ENCODE peak calls at places on chromosomes 3 and 15, in eight cellular contexts. One of them, this sample, is unnamed.

GRCh38 chr15:74458473-74458872 is 2.5 kb downstream of the UBL7 start:
- DNase-seq in breast epithelium: no peak
- DNase-seq in left colon: no peak
- DNase-seq in naive thymus-derived CD8-positive, alpha-beta T cell: no peak
- DNase-seq in CD8-positive, alpha-beta T cell: no peak
- DNase-seq in amygdala: no peak
- DNase-seq in activated gamma-delta T cell: no peak
- DNase-seq in left ventricle myocardium superior: no peak
- DNase-seq in this sample: no peak

GRCh38 chr3:179100652-179101051 is 29.0 kb upstream of the ZMAT3 start:
- DNase-seq in left colon: no peak
- DNase-seq in CD8-positive, alpha-beta T cell: no peak
- DNase-seq in naive thymus-derived CD8-positive, alpha-beta T cell: no peak
- DNase-seq in amygdala: no peak
- DNase-seq in breast epithelium: no peak
- DNase-seq in activated gamma-delta T cell: no peak
- DNase-seq in left ventricle myocardium superior: no peak
- DNase-seq in this sample: no peak

GRCh38 chr3:53941945-53942344 is 50.3 kb upstream of the SELENOK start:
- DNase-seq in breast epithelium: no peak
- DNase-seq in amygdala: no peak
- DNase-seq in left colon: no peak
- DNase-seq in naive thymus-derived CD8-positive, alpha-beta T cell: no peak
- DNase-seq in activated gamma-delta T cell: no peak
- DNase-seq in CD8-positive, alpha-beta T cell: no peak
- DNase-seq in left ventricle myocardium superior: no peak
- DNase-seq in this sample: no peak

GRCh38 chr15:64490598-64491259 is 30.4 kb downstream of the ZNF609 start:
- DNase-seq in breast epithelium: no peak
- DNase-seq in amygdala: no peak
- DNase-seq in left colon: no peak
- DNase-seq in left ventricle myocardium superior: no peak
- DNase-seq in activated gamma-delta T cell: no peak
- DNase-seq in CD8-positive, alpha-beta T cell: no peak
- DNase-seq in naive thymus-derived CD8-positive, alpha-beta T cell: no peak
- DNase-seq in this sample: no peak

GRCh38 chr15:56890038-56890437 is 28.4 kb upstream of the TCF12 start:
- DNase-seq in left colon: no peak
- DNase-seq in amygdala: no peak
- DNase-seq in activated gamma-delta T cell: no peak
- DNase-seq in naive thymus-derived CD8-positive, alpha-beta T cell: no peak
- DNase-seq in CD8-positive, alpha-beta T cell: no peak
- DNase-seq in breast epithelium: no peak
- DNase-seq in left ventricle myocardium superior: no peak
- DNase-seq in this sample: no peak

GRCh38 chr15:63136742-63137141 is 15.1 kb downstream of the LACTB start:
- DNase-seq in breast epithelium: no peak
- DNase-seq in left colon: no peak
- DNase-seq in amygdala: no peak
- DNase-seq in left ventricle myocardium superior: no peak
- DNase-seq in CD8-positive, alpha-beta T cell: no peak
- DNase-seq in activated gamma-delta T cell: no peak
- DNase-seq in naive thymus-derived CD8-positive, alpha-beta T cell: no peak
- DNase-seq in this sample: no peak

GRCh38 chr3:196440696-196441095 is 8.5 kb upstream of the UBXN7 start:
- DNase-seq in naive thymus-derived CD8-positive, alpha-beta T cell: no peak
- DNase-seq in activated gamma-delta T cell: no peak
- DNase-seq in amygdala: no peak
- DNase-seq in left colon: no peak
- DNase-seq in CD8-positive, alpha-beta T cell: no peak
- DNase-seq in left ventricle myocardium superior: no peak
- DNase-seq in breast epithelium: no peak
- DNase-seq in this sample: no peak

GRCh38 chr15:77066961-77067690 is 3.8 kb downstream of the TSPAN3 start:
- DNase-seq in breast epithelium: no peak
- DNase-seq in left ventricle myocardium superior: no peak
- DNase-seq in activated gamma-delta T cell: no peak
- DNase-seq in left colon: no peak
- DNase-seq in amygdala: no peak
- DNase-seq in CD8-positive, alpha-beta T cell: no peak
- DNase-seq in naive thymus-derived CD8-positive, alpha-beta T cell: no peak
- DNase-seq in this sample: no peak

GRCh38 chr3:112446343-112446742 is 52.9 kb downstream of the BTLA start:
- DNase-seq in amygdala: no peak
- DNase-seq in activated gamma-delta T cell: no peak
- DNase-seq in naive thymus-derived CD8-positive, alpha-beta T cell: no peak
- DNase-seq in breast epithelium: no peak
- DNase-seq in left ventricle myocardium superior: no peak
- DNase-seq in CD8-positive, alpha-beta T cell: no peak
- DNase-seq in left colon: no peak
- DNase-seq in this sample: no peak

GRCh38 chr3:124088801-124089200 is 96.9 kb upstream of the ROPN1 start:
- DNase-seq in amygdala: no peak
- DNase-seq in breast epithelium: no peak
- DNase-seq in left ventricle myocardium superior: no peak
- DNase-seq in CD8-positive, alpha-beta T cell: no peak
- DNase-seq in naive thymus-derived CD8-positive, alpha-beta T cell: no peak
- DNase-seq in left colon: no peak
- DNase-seq in activated gamma-delta T cell: no peak
- DNase-seq in this sample: no peak

GRCh38 chr15:63950911-63951481 is 95.3 kb downstream of the DAPK2 start:
- DNase-seq in amygdala: no peak
- DNase-seq in left colon: no peak
- DNase-seq in breast epithelium: no peak
- DNase-seq in naive thymus-derived CD8-positive, alpha-beta T cell: no peak
- DNase-seq in activated gamma-delta T cell: no peak
- DNase-seq in left ventricle myocardium superior: no peak
- DNase-seq in CD8-positive, alpha-beta T cell: no peak
- DNase-seq in this sample: no peak

GRCh38 chr3:30747771-30748281 is 141.4 kb downstream of the TGFBR2 start:
- DNase-seq in naive thymus-derived CD8-positive, alpha-beta T cell: no peak
- DNase-seq in activated gamma-delta T cell: no peak
- DNase-seq in breast epithelium: no peak
- DNase-seq in left ventricle myocardium superior: no peak
- DNase-seq in CD8-positive, alpha-beta T cell: no peak
- DNase-seq in amygdala: no peak
- DNase-seq in left colon: no peak
- DNase-seq in this sample: no peak

GRCh38 chr3:97872209-97873042 is 50.6 kb downstream of the CRYBG3 start:
- DNase-seq in breast epithelium: no peak
- DNase-seq in CD8-positive, alpha-beta T cell: peak; percentile 14
- DNase-seq in activated gamma-delta T cell: no peak
- DNase-seq in amygdala: no peak
- DNase-seq in left colon: no peak
- DNase-seq in naive thymus-derived CD8-positive, alpha-beta T cell: no peak
- DNase-seq in left ventricle myocardium superior: no peak
- DNase-seq in this sample: no peak